ENCODE peak calls at places on chromosome 2, in five cellular contexts. G is T follicular helper cell; X is activated CD4-positive, alpha-beta T cell treated with anti-CD3 and anti-CD28 coated beads, Interleukin-2, amount 10 ng/mL, durations not matched to agents 7 days and 5 days; F is NCI-H345; K is GM10248. P is an unnamed sample.

GRCh38 chr2:109423556-109424359 is 190.0 kb downstream of the SEPTIN10 start:
- DNase-seq in X (no peak), F (no peak), K (no peak), G (no peak), P (no peak)

GRCh38 chr2:89763254-89763580 is 1071.7 kb downstream of the RPIA start:
- DNase-seq in F (no peak), G (no peak), K (peak), X (no peak), P (no peak)

GRCh38 chr2:201886504-201886903 is 80.2 kb downstream of the CDK15 start:
- DNase-seq in X (no peak), K (no peak), F (no peak), G (no peak), P (no peak)

GRCh38 chr2:69082430-69082997 is 69.5 kb downstream of the ANTXR1 start:
- DNase-seq in K (no peak), F (peak), G (no peak), X (no peak), P (no peak)

GRCh38 chr2:31429759-31430438 is 15.4 kb upstream of the XDH start:
- DNase-seq in G (peak), F (no peak), K (no peak), X (peak), P (no peak)

GRCh38 chr2:185510060-185510459 is 228.5 kb upstream of the FSIP2 start:
- DNase-seq in K (no peak), F (no peak), X (no peak), G (no peak), P (no peak)

GRCh38 chr2:40668435-40668834 is 216.5 kb upstream of the SLC8A1 start:
- DNase-seq in X (no peak), K (no peak), G (no peak), F (no peak), P (no peak)

GRCh38 chr2:71463342-71463654 is 9.9 kb downstream of the DYSF start:
- DNase-seq in G (no peak), F (no peak), X (no peak), K (no peak), P (no peak)

GRCh38 chr2:48849770-48850169 is 94.2 kb upstream of the LHCGR start:
- DNase-seq in K (no peak), X (no peak), F (no peak), G (no peak), P (no peak)

GRCh38 chr2:147214900-147215299 is 629.9 kb upstream of the ACVR2A start:
- DNase-seq in F (no peak), G (no peak), K (no peak), X (no peak), P (no peak)

GRCh38 chr2:45889053-45889452 is 237.6 kb downstream of the PRKCE start:
- DNase-seq in F (peak), X (peak), G (no peak), K (peak), P (no peak)

GRCh38 chr2:33321236-33321731 is 155.2 kb upstream of the RASGRP3 start:
- DNase-seq in G (no peak), K (no peak), F (no peak), X (peak), P (no peak)

GRCh38 chr2:226466589-226466988 is 333.0 kb downstream of the IRS1 start:
- DNase-seq in X (no peak), K (no peak), G (no peak), F (no peak), P (no peak)

GRCh38 chr2:69831354-69831905 is 2.0 kb downstream of the GMCL1 start:
- DNase-seq in X (no peak), G (no peak), F (no peak), K (no peak), P (no peak)

GRCh38 chr2:196205891-196206408 is 34.6 kb upstream of the STK17B start:
- DNase-seq in K (no peak), X (no peak), G (no peak), F (no peak), P (no peak)

GRCh38 chr2:71538656-71539265 is 85.4 kb downstream of the DYSF start:
- DNase-seq in G (no peak), K (no peak), F (no peak), X (no peak), P (no peak)

GRCh38 chr2:217076651-217077232 is 216.9 kb upstream of the TNP1 start:
- DNase-seq in K (no peak), F (no peak), X (no peak), G (no peak), P (no peak)

GRCh38 chr2:181371782-181372292 is 85.3 kb upstream of the ITGA4 start:
- DNase-seq in G (no peak), K (no peak), X (no peak), F (no peak), P (no peak)

GRCh38 chr2:149538138-149538833 is 49.3 kb downstream of the MMADHC start:
- DNase-seq in K (no peak), G (no peak), X (no peak), F (no peak), P (no peak)

GRCh38 chr2:108382196-108382595 is 4.4 kb downstream of the SULT1C4 start:
- DNase-seq in X (no peak), F (no peak), K (no peak), G (no peak), P (no peak)

GRCh38 chr2:27182346-27182745 is 29.5 kb upstream of the ATRAID start:
- DNase-seq in G (no peak), K (no peak), X (no peak), F (no peak), P (no peak)

GRCh38 chr2:115190459-115190858 is 748.0 kb downstream of the DPP10 start:
- DNase-seq in X (no peak), G (no peak), F (no peak), K (no peak), P (no peak)

GRCh38 chr2:58842501-58843144 is 601.5 kb upstream of the FANCL start:
- DNase-seq in G (no peak), K (no peak), F (no peak), X (no peak), P (no peak)

P was measured in erythroblast.